ENCODE peak calls at places on chromosome 2, in seven cellular contexts. One of them, this sample, is unnamed.

GRCh38 chr2:8856176-8856575 is 18.8 kb upstream of the KIDINS220 start:
- DNase-seq in A549: no peak
- DNase-seq in heart right ventricle: no peak
- DNase-seq in GM23338: no peak
- DNase-seq in adrenal gland: no peak
- DNase-seq in right atrium auricular region: no peak
- DNase-seq in keratinocyte: no peak
- DNase-seq in this sample: no peak

GRCh38 chr2:8761529-8762164 is 75.8 kb downstream of the KIDINS220 start:
- DNase-seq in heart right ventricle: no peak
- DNase-seq in adrenal gland: no peak
- DNase-seq in GM23338: peak; percentile 30
- DNase-seq in A549: peak; percentile 56
- DNase-seq in right atrium auricular region: no peak
- DNase-seq in keratinocyte: peak; percentile 5
- DNase-seq in this sample: no peak

GRCh38 chr2:174699993-174700766 is 64.1 kb downstream of the CHRNA1 start:
- DNase-seq in right atrium auricular region: no peak
- DNase-seq in adrenal gland: no peak
- DNase-seq in keratinocyte: no peak
- DNase-seq in GM23338: peak; percentile 72
- DNase-seq in A549: peak; percentile 57
- DNase-seq in heart right ventricle: no peak
- DNase-seq in this sample: no peak

GRCh38 chr2:120434487-120434886 is 88.6 kb downstream of the INHBB start:
- DNase-seq in heart right ventricle: no peak
- DNase-seq in keratinocyte: no peak
- DNase-seq in right atrium auricular region: no peak
- DNase-seq in adrenal gland: no peak
- DNase-seq in GM23338: no peak
- DNase-seq in A549: no peak
- DNase-seq in this sample: no peak

GRCh38 chr2:200396726-200397348 is 90.3 kb downstream of the SPATS2L start:
- DNase-seq in GM23338: no peak
- DNase-seq in right atrium auricular region: no peak
- DNase-seq in heart right ventricle: no peak
- DNase-seq in adrenal gland: no peak
- DNase-seq in A549: no peak
- DNase-seq in keratinocyte: no peak
- DNase-seq in this sample: no peak

GRCh38 chr2:26532301-26533250 is 54.7 kb upstream of the OTOF start:
- DNase-seq in GM23338: no peak
- DNase-seq in heart right ventricle: no peak
- DNase-seq in adrenal gland: no peak
- DNase-seq in A549: no peak
- DNase-seq in right atrium auricular region: no peak
- DNase-seq in keratinocyte: no peak
- DNase-seq in this sample: no peak

GRCh38 chr2:36238126-36238525 is 117.5 kb upstream of the CRIM1 start:
- DNase-seq in A549: no peak
- DNase-seq in right atrium auricular region: no peak
- DNase-seq in heart right ventricle: no peak
- DNase-seq in keratinocyte: no peak
- DNase-seq in adrenal gland: no peak
- DNase-seq in GM23338: no peak
- DNase-seq in this sample: no peak

GRCh38 chr2:50851891-50852290 is 180.0 kb downstream of the NRXN1 start:
- DNase-seq in heart right ventricle: no peak
- DNase-seq in right atrium auricular region: no peak
- DNase-seq in A549: no peak
- DNase-seq in GM23338: no peak
- DNase-seq in adrenal gland: no peak
- DNase-seq in keratinocyte: no peak
- DNase-seq in this sample: no peak

GRCh38 chr2:225354281-225354774 is 45.2 kb upstream of the NYAP2 start:
- DNase-seq in right atrium auricular region: no peak
- DNase-seq in keratinocyte: no peak
- DNase-seq in heart right ventricle: no peak
- DNase-seq in adrenal gland: no peak
- DNase-seq in GM23338: no peak
- DNase-seq in A549: peak; percentile 2
- DNase-seq in this sample: no peak

GRCh38 chr2:28598484-28598883 is 102.6 kb downstream of the PLB1 start:
- DNase-seq in GM23338: no peak
- DNase-seq in heart right ventricle: no peak
- DNase-seq in adrenal gland: no peak
- DNase-seq in right atrium auricular region: no peak
- DNase-seq in A549: no peak
- DNase-seq in keratinocyte: no peak
- DNase-seq in this sample: no peak
- H3K27ac ChIP-seq in GM23338: no peak overlapping the region
- H3K27ac ChIP-seq in heart right ventricle: peak overlapping the region; percentile 61
- H3K27ac ChIP-seq in adrenal gland: no peak overlapping the region
- H3K27ac ChIP-seq in right atrium auricular region: peak overlapping the region; percentile 62
- H3K27ac ChIP-seq in A549: peak overlapping the region; percentile 6
- H3K27ac ChIP-seq in keratinocyte: no peak overlapping the region
- H3K27ac ChIP-seq in this sample: no peak overlapping the region

DNA sequence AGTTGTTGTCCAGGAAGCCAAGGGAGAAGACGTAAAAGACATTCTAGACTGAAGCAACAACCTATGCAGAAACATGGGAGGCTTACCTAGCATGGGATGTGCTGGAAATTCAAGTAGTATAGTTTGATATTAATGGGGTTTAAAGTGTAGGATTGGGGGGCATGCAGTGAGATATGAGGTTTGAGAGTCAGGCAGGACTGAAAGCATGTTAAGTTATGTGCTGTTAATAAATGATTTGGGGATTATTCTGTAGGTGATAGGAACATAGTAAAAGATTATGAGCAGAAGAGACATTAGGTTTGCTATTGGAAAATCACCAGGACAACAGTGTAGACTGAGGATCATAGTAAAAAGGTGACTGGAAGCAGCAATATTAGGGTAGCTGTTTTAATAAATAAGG is 3.2 kb downstream of the EHBP1 start:
- DNase-seq in adrenal gland: no peak
- DNase-seq in GM23338: no peak
- DNase-seq in A549: no peak
- DNase-seq in heart right ventricle: no peak
- DNase-seq in keratinocyte: no peak
- DNase-seq in right atrium auricular region: no peak
- DNase-seq in this sample: no peak
- H3K4me3 ChIP-seq in adrenal gland: peak overlapping the region; percentile 84
- H3K4me3 ChIP-seq in GM23338: peak overlapping the region; percentile 91
- H3K4me3 ChIP-seq in A549: peak overlapping the region; percentile 68
- H3K4me3 ChIP-seq in heart right ventricle: no peak overlapping the region
- H3K4me3 ChIP-seq in keratinocyte: peak overlapping the region; percentile 93
- H3K4me3 ChIP-seq in right atrium auricular region: no peak overlapping the region
- H3K4me3 ChIP-seq in this sample: no peak overlapping the region

DNA sequence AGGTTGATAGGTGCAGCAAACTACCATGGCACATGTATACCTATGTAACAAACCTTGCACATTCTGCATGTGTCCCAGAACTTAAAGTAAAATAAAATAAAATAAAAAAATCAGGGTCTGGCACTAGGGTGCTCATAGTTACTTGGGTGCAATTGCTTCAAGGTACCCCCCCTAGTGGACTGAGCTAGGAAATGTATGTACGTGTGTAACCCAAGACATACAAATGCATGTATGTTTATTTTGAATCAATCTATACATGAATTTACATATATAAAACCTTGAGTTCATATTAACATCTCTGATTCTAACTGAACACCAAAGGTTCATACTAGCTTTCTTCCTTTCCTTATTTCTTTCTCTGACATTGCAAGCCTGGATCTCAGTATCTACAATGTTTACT is 51.5 kb downstream of the USP37 start:
- DNase-seq in adrenal gland: no peak
- DNase-seq in heart right ventricle: no peak
- DNase-seq in keratinocyte: peak; percentile 5
- DNase-seq in A549: peak; percentile 42
- DNase-seq in GM23338: peak; percentile 61
- DNase-seq in right atrium auricular region: no peak
- DNase-seq in this sample: no peak
- TF ChIP-seq CTCF in adrenal gland: no peak
- TF ChIP-seq CTCF in heart right ventricle: peak; percentile 21
- TF ChIP-seq CTCF in keratinocyte: peak; percentile 25
- TF ChIP-seq CTCF in A549: no peak
- TF ChIP-seq CTCF in GM23338: peak; percentile 55
- TF ChIP-seq CTCF in right atrium auricular region: no peak
- TF ChIP-seq CTCF in this sample: peak; percentile 44

DNA sequence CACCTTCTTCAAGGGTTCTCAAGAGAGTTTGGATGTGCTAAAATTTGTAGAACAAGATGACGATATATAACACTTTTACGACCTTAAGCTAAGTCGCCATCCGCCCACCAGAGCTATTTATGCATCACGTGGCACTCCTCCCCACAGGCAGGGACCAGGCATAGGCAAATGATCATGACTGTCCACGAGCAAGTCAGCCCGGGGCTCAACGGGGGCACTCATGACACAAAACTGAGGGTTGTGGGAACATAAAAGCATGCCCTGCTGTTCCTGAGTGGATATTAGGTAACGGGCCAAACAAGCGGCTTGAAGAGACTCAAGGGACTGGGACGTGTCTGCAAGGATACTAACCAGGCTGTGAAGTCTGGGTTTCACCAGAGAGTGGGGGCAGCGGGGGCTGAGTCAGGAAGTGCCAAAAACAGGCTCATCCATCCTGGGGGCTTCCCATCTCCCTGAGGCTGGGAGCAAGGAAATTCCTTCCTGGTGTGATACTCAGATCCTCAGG is 58.1 kb downstream of the FAM178B start:
- DNase-seq in GM23338: no peak
- DNase-seq in heart right ventricle: no peak
- DNase-seq in adrenal gland: no peak
- DNase-seq in keratinocyte: no peak
- DNase-seq in right atrium auricular region: no peak
- DNase-seq in A549: no peak
- DNase-seq in this sample: peak; percentile 33
- H3K27ac ChIP-seq in GM23338: no peak overlapping the region
- H3K27ac ChIP-seq in heart right ventricle: peak overlapping the region; percentile 50
- H3K27ac ChIP-seq in adrenal gland: no peak overlapping the region
- H3K27ac ChIP-seq in keratinocyte: no peak overlapping the region
- H3K27ac ChIP-seq in right atrium auricular region: no peak overlapping the region
- H3K27ac ChIP-seq in A549: no peak overlapping the region
- H3K27ac ChIP-seq in this sample: no peak overlapping the region

GRCh38 chr2:72137498-72138010 is 10.1 kb downstream of the CYP26B1 start:
- DNase-seq in keratinocyte: no peak
- DNase-seq in adrenal gland: peak; percentile 44
- DNase-seq in right atrium auricular region: no peak
- DNase-seq in GM23338: peak; percentile 81
- DNase-seq in A549: peak; percentile 64
- DNase-seq in heart right ventricle: peak; percentile 75
- DNase-seq in this sample: peak; percentile 40
- H3K4me3 ChIP-seq in keratinocyte: no peak overlapping the region
- H3K4me3 ChIP-seq in adrenal gland: no peak overlapping the region
- H3K4me3 ChIP-seq in right atrium auricular region: no peak overlapping the region
- H3K4me3 ChIP-seq in GM23338: no peak overlapping the region
- H3K4me3 ChIP-seq in A549: no peak overlapping the region
- H3K4me3 ChIP-seq in heart right ventricle: no peak overlapping the region
- H3K4me3 ChIP-seq in this sample: no peak overlapping the region

DNA sequence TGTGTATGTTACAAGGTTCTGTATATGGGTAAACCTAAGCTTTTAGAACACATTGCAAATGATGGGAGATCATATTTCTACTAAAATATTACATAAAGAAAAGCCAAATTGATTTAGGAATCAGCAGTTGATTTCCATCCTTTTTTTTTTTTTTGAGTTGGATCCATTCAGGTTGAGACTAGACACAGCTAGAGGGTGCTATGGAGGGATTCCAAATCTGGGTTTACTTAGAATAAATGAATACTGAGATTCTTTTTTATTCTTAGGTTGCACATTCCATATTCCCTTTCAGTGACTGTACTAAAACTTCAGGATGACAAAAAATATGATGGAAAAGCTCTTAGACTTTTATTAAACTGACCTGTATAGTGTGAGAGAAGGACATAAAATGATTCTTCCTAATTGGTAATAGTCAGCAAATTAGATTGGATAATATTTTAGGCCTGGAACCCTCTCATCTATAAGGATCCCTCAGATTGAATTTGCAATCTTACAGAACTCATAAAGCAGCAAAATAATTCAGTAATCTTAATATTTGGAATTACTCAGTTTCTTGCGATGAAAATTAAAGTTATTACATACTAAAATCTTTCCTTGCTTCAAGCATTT is 183.3 kb upstream of the SESTD1 start:
- DNase-seq in GM23338: no peak
- DNase-seq in right atrium auricular region: no peak
- DNase-seq in keratinocyte: no peak
- DNase-seq in A549: no peak
- DNase-seq in adrenal gland: no peak
- DNase-seq in heart right ventricle: no peak
- DNase-seq in this sample: no peak
- TF ChIP-seq CTCF in GM23338: peak; percentile 27
- TF ChIP-seq CTCF in right atrium auricular region: no peak
- TF ChIP-seq CTCF in keratinocyte: no peak
- TF ChIP-seq CTCF in A549: no peak
- TF ChIP-seq CTCF in adrenal gland: no peak
- TF ChIP-seq CTCF in heart right ventricle: no peak
- TF ChIP-seq CTCF in this sample: no peak

DNA sequence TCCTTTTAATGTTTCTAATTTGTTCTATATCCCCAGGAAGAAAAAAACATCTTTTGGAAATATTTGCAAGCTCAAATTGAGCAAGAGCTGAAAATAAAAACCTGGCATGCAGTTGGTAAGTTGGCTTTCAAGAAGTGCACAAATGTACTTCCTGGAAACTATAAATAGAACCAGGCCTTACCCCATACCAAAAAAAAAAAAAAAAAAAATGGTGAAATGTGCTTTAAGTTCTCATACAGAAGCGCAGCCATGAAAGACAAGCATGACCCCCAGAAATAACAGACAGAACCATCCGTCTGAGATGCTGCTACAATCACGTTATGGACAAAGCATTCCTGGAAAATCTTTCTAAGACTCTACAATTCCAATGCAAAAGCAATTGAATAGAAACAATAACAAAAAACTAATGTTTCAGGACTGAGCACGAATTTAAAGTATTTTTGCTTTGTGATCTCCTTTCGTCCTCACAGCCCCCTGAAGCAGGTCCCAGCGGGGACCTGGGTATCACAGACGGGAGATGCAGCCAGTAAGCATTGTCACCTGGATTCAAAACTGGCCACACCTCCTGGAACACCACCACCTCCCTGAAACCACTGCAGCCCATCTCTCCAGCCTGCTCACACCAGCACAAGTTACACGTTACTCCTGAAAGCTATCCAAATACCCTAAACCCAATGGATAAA is 178.3 kb downstream of the HDAC4 start:
- DNase-seq in GM23338: no peak
- DNase-seq in adrenal gland: no peak
- DNase-seq in heart right ventricle: no peak
- DNase-seq in keratinocyte: no peak
- DNase-seq in A549: no peak
- DNase-seq in right atrium auricular region: no peak
- DNase-seq in this sample: no peak
- H3K27ac ChIP-seq in GM23338: peak overlapping the region; percentile 67
- H3K27ac ChIP-seq in adrenal gland: peak overlapping the region; percentile 94
- H3K27ac ChIP-seq in heart right ventricle: peak overlapping the region; percentile 89
- H3K27ac ChIP-seq in keratinocyte: no peak overlapping the region
- H3K27ac ChIP-seq in A549: peak overlapping the region; percentile 6
- H3K27ac ChIP-seq in right atrium auricular region: peak overlapping the region; percentile 92
- H3K27ac ChIP-seq in this sample: peak overlapping the region; percentile 91

GRCh38 chr2:241616168-241617125 is 20.5 kb downstream of the THAP4 start:
- DNase-seq in heart right ventricle: no peak
- DNase-seq in right atrium auricular region: no peak
- DNase-seq in adrenal gland: no peak
- DNase-seq in keratinocyte: no peak
- DNase-seq in GM23338: peak; percentile 24
- DNase-seq in A549: no peak
- DNase-seq in this sample: peak; percentile 82
- H3K4me3 ChIP-seq in heart right ventricle: no peak overlapping the region
- H3K4me3 ChIP-seq in right atrium auricular region: peak overlapping the region; percentile 39
- H3K4me3 ChIP-seq in adrenal gland: no peak overlapping the region
- H3K4me3 ChIP-seq in keratinocyte: no peak overlapping the region
- H3K4me3 ChIP-seq in GM23338: no peak overlapping the region
- H3K4me3 ChIP-seq in A549: no peak overlapping the region
- H3K4me3 ChIP-seq in this sample: peak overlapping the region; percentile 12

GRCh38 chr2:53202063-53202462 is 565.5 kb upstream of the CHAC2 start:
- DNase-seq in heart right ventricle: no peak
- DNase-seq in keratinocyte: peak; percentile 19
- DNase-seq in GM23338: peak; percentile 5
- DNase-seq in adrenal gland: no peak
- DNase-seq in right atrium auricular region: no peak
- DNase-seq in A549: peak; percentile 63
- DNase-seq in this sample: no peak
- TF ChIP-seq CTCF in heart right ventricle: no peak
- TF ChIP-seq CTCF in keratinocyte: peak; percentile 41
- TF ChIP-seq CTCF in GM23338: peak; percentile 59
- TF ChIP-seq CTCF in adrenal gland: no peak
- TF ChIP-seq CTCF in right atrium auricular region: no peak
- TF ChIP-seq CTCF in A549: peak; percentile 40
- TF ChIP-seq CTCF in this sample: no peak